ENCODE peak calls at places on chromosomes 16 and 17, in nine cellular contexts. A is PC-3; I is GM23338; N is IMR-90; L is neuronal stem cell; O is mesendoderm; F is PC-9; V is CD4-positive, CD25-positive, alpha-beta regulatory T cell; P is esophagus squamous epithelium. C is an unnamed sample. For H3K36me3 and H3K27me3, the result is how much of the 10 kb centered on the place peaks cover.

GRCh38 chr17:81481011-81481799 is 31.4 kb downstream of the ACTG1 start:
- DNase-seq in V (peak), L (peak), P (no peak), N (peak), F (no peak), I (peak), A (no peak), O (peak), C (no peak)

GRCh38 chr17:37310940-37311339 is 64.8 kb upstream of the C17orf78 start:
- DNase-seq in V (no peak), N (no peak), A (no peak), P (no peak), I (no peak), L (no peak), O (no peak), F (no peak), C (peak)

GRCh38 chr16:27671410-27671809 is 121.5 kb downstream of the KATNIP start:
- DNase-seq in N (no peak), V (no peak), O (peak), F (no peak), A (peak), L (no peak), I (peak), P (no peak), C (peak)

GRCh38 chr16:89140981-89141883 is 30.3 kb upstream of the CDH15 start:
- DNase-seq in P (no peak), N (no peak), I (no peak), F (no peak), L (no peak), A (no peak), V (no peak), O (no peak), C (no peak)

GRCh38 chr16:23893976-23894375 is 58.2 kb downstream of the PRKCB start:
- DNase-seq in F (no peak), N (no peak), O (no peak), A (no peak), L (no peak), P (no peak), I (no peak), V (no peak), C (no peak)

GRCh38 chr17:29042679-29043538 is at the start of gene PIPOX:
- DNase-seq in O (peak), A (no peak), P (no peak), V (no peak), L (peak), I (peak), F (no peak), N (peak), C (peak)

GRCh38 chr17:67759355-67760171 is 41.8 kb downstream of the NOL11 start:
- DNase-seq in A (no peak), L (no peak), F (no peak), N (peak), O (no peak), I (no peak), V (no peak), P (no peak), C (no peak)

GRCh38 chr16:49961087-49961486 is 63.9 kb upstream of the CNEP1R1 start:
- DNase-seq in V (no peak), F (peak), I (no peak), N (peak), L (no peak), P (no peak), O (no peak), A (peak), C (peak)

GRCh38 chr17:27414686-27415085 is 41.6 kb upstream of the KSR1 start:
- DNase-seq in N (no peak), L (no peak), O (no peak), V (no peak), F (no peak), A (no peak), P (no peak), I (no peak), C (no peak)

GRCh38 chr16:54204756-54205155 is 81.8 kb downstream of the IRX3 start:
- DNase-seq in L (no peak), O (no peak), P (no peak), I (no peak), F (no peak), A (no peak), V (no peak), N (no peak), C (no peak)

GRCh38 chr17:56185491-56185890 is 32.2 kb downstream of the ANKFN1 start:
- DNase-seq in A (no peak), F (no peak), N (peak), L (no peak), O (no peak), I (no peak), V (no peak), P (no peak), C (no peak)

GRCh38 chr16:73797115-73797514 is 499.5 kb upstream of the PSMD7 start:
- DNase-seq in V (no peak), A (no peak), N (no peak), P (no peak), L (no peak), F (no peak), I (no peak), O (no peak), C (no peak)

GRCh38 chr16:57204675-57205074 is 18.5 kb downstream of the RSPRY1 start:
- DNase-seq in L (no peak), A (no peak), O (peak), V (no peak), I (peak), P (no peak), F (no peak), N (no peak), C (no peak)

GRCh38 chr16:81738831-81739496 is 40.1 kb upstream of the PLCG2 start:
- DNase-seq in F (no peak), N (no peak), L (no peak), P (peak), A (no peak), V (no peak), I (no peak), O (no peak), C (no peak)

GRCh38 chr17:10463402-10463801 is 6.0 kb downstream of the MYH4 start:
- DNase-seq in O (peak), F (no peak), V (no peak), P (no peak), I (peak), N (no peak), L (no peak), A (no peak), C (no peak)

GRCh38 chr16:58459344-58460218 is 40.4 kb upstream of the NDRG4 start:
- DNase-seq in V (peak), O (no peak), P (no peak), F (peak), I (no peak), A (peak), L (no peak), N (peak), C (no peak)

GRCh38 chr17:8475227-8475626 is 39.5 kb downstream of the NDEL1 start:
- DNase-seq in P (no peak), L (no peak), V (no peak), N (no peak), F (no peak), O (no peak), I (no peak), A (no peak), C (no peak)

GRCh38 chr16:81279375-81279774 is 35.4 kb upstream of the GAN start:
- DNase-seq in F (no peak), P (no peak), L (no peak), I (no peak), A (peak), O (no peak), V (no peak), N (peak), C (no peak)

GRCh38 chr17:2780931-2781454 is 15.2 kb upstream of the RAP1GAP2 start:
- DNase-seq in O (no peak), L (no peak), A (no peak), V (no peak), I (no peak), F (no peak), P (no peak), N (no peak), C (no peak)

GRCh38 chr17:59129814-59130213 is 23.1 kb upstream of the TRIM37 start:
- DNase-seq in N (no peak), F (no peak), V (no peak), O (no peak), L (no peak), P (no peak), I (no peak), A (no peak), C (no peak)

GRCh38 chr17:15143524-15143923 is 121.6 kb downstream of the PMP22 start:
- DNase-seq in I (peak), F (no peak), N (no peak), P (no peak), L (no peak), O (peak), V (no peak), A (no peak), C (no peak)

GRCh38 chr16:12239953-12240485 is 263.5 kb downstream of the SNX29 start:
- DNase-seq in N (peak), I (no peak), F (no peak), A (no peak), L (no peak), O (no peak), V (no peak), P (no peak), C (no peak)

GRCh38 chr17:44652727-44653126 is 3.5 kb upstream of the MEIOC start:
- DNase-seq in V (no peak), I (no peak), L (no peak), O (no peak), N (no peak), P (no peak), A (no peak), F (no peak), C (no peak)

GRCh38 chr17:11996722-11997146 is 541 bp downstream of the ZNF18 start:
- DNase-seq in L (no peak), A (peak), V (peak), N (peak), F (peak), P (peak), O (peak), I (peak), C (no peak)

GRCh38 chr17:17693253-17693954 is 12.1 kb downstream of the RAI1 start:
- DNase-seq in L (no peak), I (peak), P (no peak), A (peak), O (peak), F (peak), N (no peak), V (no peak), C (peak)

GRCh38 chr16:65938083-65938482 is 428.4 kb upstream of the CDH5 start:
- DNase-seq in P (no peak), N (no peak), F (no peak), V (no peak), A (no peak), O (no peak), I (no peak), L (no peak), C (no peak)

GRCh38 chr17:10729334-10730193 is at the start of gene TMEM220:
- DNase-seq in V (peak), I (peak), L (peak), F (no peak), N (peak), O (peak), P (no peak), A (peak), C (peak)

GRCh38 chr17:7176870-7177209 is 2.3 kb downstream of the ASGR1 start:
- DNase-seq in O (peak), L (no peak), V (no peak), I (peak), F (no peak), A (no peak), P (no peak), N (no peak), C (peak)

GRCh38 chr17:35893751-35894150 is 13.6 kb upstream of the CCL5 start:
- DNase-seq in F (no peak), L (no peak), I (no peak), O (no peak), N (no peak), P (no peak), V (no peak), A (no peak), C (no peak)

GRCh38 chr16:2828876-2829430 is 1.1 kb upstream of the ZG16B start:
- DNase-seq in P (no peak), F (no peak), N (no peak), V (no peak), I (no peak), O (no peak), L (no peak), A (no peak), C (no peak)

GRCh38 chr17:37701424-37702020 is 43.3 kb downstream of the HNF1B start:
- DNase-seq in P (no peak), V (peak), L (no peak), F (no peak), N (no peak), O (peak), A (peak), I (peak), C (no peak)

GRCh38 chr17:15999974-16000827 is 577 bp downstream of the TTC19 start:
- DNase-seq in A (peak), F (no peak), L (no peak), P (no peak), I (peak), V (peak), O (peak), N (peak), C (peak)

GRCh38 chr17:27494192-27495091 is 38.2 kb downstream of the KSR1 start:
- DNase-seq in N (peak), L (no peak), I (peak), V (no peak), A (peak), P (no peak), F (peak), O (peak), C (peak)

GRCh38 chr17:29197516-29198272 is 17.5 kb upstream of the MYO18A start:
- DNase-seq in P (no peak), F (no peak), I (no peak), L (no peak), V (no peak), O (no peak), N (no peak), A (no peak), C (no peak)

GRCh38 chr16:15598648-15599190 is 44.2 kb downstream of the MARF1 start:
- DNase-seq in O (no peak), N (no peak), V (no peak), L (no peak), I (no peak), A (no peak), P (no peak), F (no peak), C (no peak)

GRCh38 chr16:15593235-15593634 is 49.7 kb downstream of the MARF1 start:
- DNase-seq in O (no peak), I (no peak), V (no peak), L (no peak), F (no peak), P (no peak), A (no peak), N (no peak), C (no peak)

GRCh38 chr16:15597822-15598647 is 44.9 kb downstream of the MARF1 start:
- DNase-seq in N (no peak), P (no peak), V (no peak), I (no peak), F (no peak), L (no peak), A (no peak), O (no peak), C (no peak)

GRCh38 chr16:15599303-15600070 is 43.5 kb downstream of the MARF1 start:
- DNase-seq in A (peak), P (no peak), V (no peak), O (no peak), N (no peak), L (no peak), I (no peak), F (no peak), C (no peak)

GRCh38 chr16:15597135-15597534 is 45.8 kb downstream of the MARF1 start:
- DNase-seq in O (no peak), V (no peak), F (no peak), P (no peak), A (no peak), L (no peak), N (no peak), I (no peak), C (no peak)
- H3K36me3 ChIP-seq in O (under half), V (half or more), F (under half), P (half or more), A (under half), L (under half), N (half or more), I (under half), C (under half)

DNA sequence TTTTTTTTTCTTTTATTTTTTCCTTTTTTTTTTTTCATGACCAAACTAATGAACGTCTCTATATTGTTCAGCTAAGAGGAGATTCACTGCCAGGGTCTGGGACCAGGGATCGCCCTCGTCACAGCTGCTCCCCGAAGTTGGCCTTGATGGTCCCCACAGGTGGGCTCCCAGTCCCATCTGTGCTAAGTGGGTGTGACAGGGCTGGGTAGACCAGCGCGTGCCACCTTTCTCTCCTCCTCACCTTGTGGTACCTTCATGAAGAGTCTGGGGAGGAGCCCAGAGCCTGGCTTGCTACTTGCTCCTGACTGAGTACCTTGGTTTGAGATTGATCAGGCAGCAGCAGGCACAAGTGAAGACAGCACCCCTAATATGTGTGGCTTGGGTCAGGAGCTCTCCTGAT is 6.5 kb upstream of the FOXF1 start:
- DNase-seq in F (no peak), N (no peak), A (no peak), I (no peak), L (no peak), O (no peak), V (no peak), P (no peak), C (no peak)
- H3K27me3 ChIP-seq in F (half or more), N (under half), A (half or more), I (half or more), L (half or more), O (half or more), V (under half), P (under half), C (half or more)

DNA sequence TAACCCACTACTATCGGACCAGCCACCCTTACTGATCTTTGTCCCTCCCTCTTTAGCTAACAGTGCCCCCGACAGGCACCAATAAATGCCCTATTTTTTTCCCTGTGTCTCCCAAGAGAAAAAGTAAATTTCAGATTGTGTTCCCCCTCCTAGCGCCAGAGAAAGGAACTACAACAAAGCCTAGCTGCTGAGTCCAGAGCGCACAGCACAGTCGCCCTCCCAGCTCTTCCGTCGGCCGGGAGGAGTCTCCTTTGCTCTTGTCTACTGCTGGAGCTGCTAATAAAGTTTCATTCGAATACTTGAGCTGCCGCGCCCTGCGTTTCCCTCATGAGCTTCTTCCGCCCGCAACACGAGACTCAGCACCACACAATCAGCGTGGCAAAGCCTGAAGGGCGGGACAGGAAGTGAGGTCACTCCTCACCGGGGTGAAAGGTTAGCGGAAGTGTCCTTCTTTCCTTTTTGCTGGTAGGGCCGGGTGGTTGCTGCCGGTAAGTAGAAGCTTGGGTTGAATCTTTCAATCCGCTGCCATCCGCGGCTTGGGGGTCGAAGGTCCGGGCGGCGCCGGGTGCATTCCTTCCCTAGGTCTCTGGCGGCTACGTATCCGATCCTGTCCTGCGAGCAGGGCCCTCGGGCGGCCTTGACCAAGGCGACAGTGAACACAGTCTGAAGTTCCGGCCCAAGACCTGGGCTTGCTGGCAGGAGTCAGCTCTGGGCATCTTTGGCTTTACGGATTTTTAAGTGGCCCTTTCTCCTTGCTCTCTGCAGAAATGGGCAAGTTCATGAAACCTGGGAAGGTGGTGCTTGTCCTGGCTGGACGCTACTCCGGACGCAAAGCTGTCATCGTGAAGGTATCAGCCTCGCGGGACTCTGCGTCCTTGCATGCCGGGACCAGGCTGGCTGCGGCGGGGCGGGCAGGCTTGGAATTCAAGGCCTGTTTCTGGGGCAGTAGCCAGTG is at the start of gene RPL27:
- DNase-seq in O (peak), V (peak), I (peak), F (peak), L (peak), N (peak), P (peak), A (peak), C (peak)
- H3K36me3 ChIP-seq in O (under half), V (under half), I (under half), F (under half), L (under half), N (under half), P (half or more), A (under half), C (under half)

DNA sequence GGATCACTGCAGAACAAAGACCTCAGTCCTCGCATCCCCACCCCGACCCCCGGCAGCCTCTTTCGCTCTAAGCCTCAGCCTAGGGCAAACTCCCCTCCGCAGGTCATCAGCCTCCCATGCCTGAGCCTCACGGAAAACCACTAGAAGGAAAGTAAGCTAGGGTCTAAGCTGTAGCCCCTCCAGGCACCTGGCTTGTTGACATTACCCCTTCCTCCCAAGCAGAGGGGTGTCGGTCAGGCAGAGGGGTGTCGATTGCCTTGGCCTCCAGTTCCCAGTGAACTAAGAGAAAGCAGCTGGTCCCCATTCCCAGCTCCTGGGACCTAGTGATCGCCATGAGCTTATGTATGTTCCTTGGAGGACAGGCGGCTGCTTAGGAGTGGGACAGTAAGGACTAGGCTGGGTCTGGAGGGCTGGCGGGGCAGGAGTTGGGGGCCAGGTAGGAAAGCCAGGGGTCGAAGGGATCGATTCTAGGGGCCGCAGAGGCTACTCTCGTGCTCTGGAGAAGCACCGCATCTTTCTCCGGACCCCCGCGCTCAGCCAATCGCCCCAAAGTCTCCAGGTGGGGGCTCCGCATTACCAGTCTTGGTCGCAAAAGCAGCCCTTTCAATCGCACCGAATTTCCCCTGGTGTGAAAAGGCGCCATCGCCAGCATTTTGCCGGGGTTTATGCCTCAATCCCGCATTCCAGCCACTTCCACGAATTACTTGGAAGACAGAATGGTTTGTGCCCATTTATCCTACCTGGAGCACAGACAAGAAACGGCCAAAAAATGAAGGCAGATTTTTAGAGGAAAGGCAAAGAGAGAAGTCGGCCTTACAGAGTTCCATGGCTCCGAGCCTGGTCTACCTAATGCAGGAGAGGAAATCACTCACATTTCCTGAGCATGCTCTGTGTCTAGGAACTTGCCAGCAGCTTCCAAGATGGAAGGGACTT is 21.3 kb upstream of the HOXB13 start:
- DNase-seq in F (no peak), N (no peak), A (no peak), V (no peak), L (no peak), P (no peak), O (peak), I (peak), C (no peak)
- H3K27me3 ChIP-seq in F (half or more), N (half or more), A (under half), V (half or more), L (half or more), P (half or more), O (half or more), I (half or more), C (half or more)

GRCh38 chr16:74909665-74910064 is 75.3 kb downstream of the WDR59 start:
- DNase-seq in P (no peak), O (no peak), V (no peak), A (no peak), I (no peak), L (no peak), F (no peak), N (no peak), C (no peak)
- H3K36me3 ChIP-seq in P (half or more), O (under half), V (half or more), A (under half), I (under half), L (under half), F (under half), N (half or more), C (under half)

GRCh38 chr17:79989106-79989835 is 46.4 kb downstream of the TBC1D16 start:
- DNase-seq in V (no peak), A (no peak), O (no peak), F (no peak), L (no peak), I (no peak), N (no peak), P (no peak), C (no peak)
- H3K27me3 ChIP-seq in V (under half), A (under half), O (under half), F (under half), L (under half), I (under half), N (under half), P (under half), C (under half)